ENCODE peak calls at places on chromosome 3, in eight cellular contexts. One of them, this sample, is unnamed.

GRCh38 chr3:114213669-114214541 is 23.5 kb downstream of the ZNF80 start:
- DNase-seq in brain microvascular endothelial cell: peak
- DNase-seq in A549: peak
- DNase-seq in CD8-positive, alpha-beta memory T cell: peak
- DNase-seq in sigmoid colon: no peak
- DNase-seq in lower lobe of right lung: peak
- DNase-seq in CD8-positive, alpha-beta T cell: peak
- DNase-seq in colonic mucosa: no peak
- DNase-seq in this sample: no peak

GRCh38 chr3:76010252-76010651 is 224.9 kb upstream of the ZNF717 start:
- DNase-seq in brain microvascular endothelial cell: no peak
- DNase-seq in A549: no peak
- DNase-seq in CD8-positive, alpha-beta memory T cell: no peak
- DNase-seq in sigmoid colon: no peak
- DNase-seq in lower lobe of right lung: no peak
- DNase-seq in CD8-positive, alpha-beta T cell: no peak
- DNase-seq in colonic mucosa: no peak
- DNase-seq in this sample: no peak

GRCh38 chr3:100018806-100019205 is 95.5 kb downstream of the FILIP1L start:
- DNase-seq in brain microvascular endothelial cell: no peak
- DNase-seq in A549: no peak
- DNase-seq in CD8-positive, alpha-beta memory T cell: no peak
- DNase-seq in sigmoid colon: no peak
- DNase-seq in lower lobe of right lung: no peak
- DNase-seq in CD8-positive, alpha-beta T cell: no peak
- DNase-seq in colonic mucosa: no peak
- DNase-seq in this sample: no peak

GRCh38 chr3:183308746-183309145 is 55.7 kb downstream of the B3GNT5 start:
- DNase-seq in brain microvascular endothelial cell: no peak
- DNase-seq in A549: no peak
- DNase-seq in CD8-positive, alpha-beta memory T cell: no peak
- DNase-seq in sigmoid colon: no peak
- DNase-seq in lower lobe of right lung: no peak
- DNase-seq in CD8-positive, alpha-beta T cell: no peak
- DNase-seq in colonic mucosa: no peak
- DNase-seq in this sample: no peak

GRCh38 chr3:159146856-159147255 is 345.0 kb downstream of the MFSD1 start:
- DNase-seq in brain microvascular endothelial cell: no peak
- DNase-seq in A549: no peak
- DNase-seq in CD8-positive, alpha-beta memory T cell: no peak
- DNase-seq in sigmoid colon: no peak
- DNase-seq in lower lobe of right lung: no peak
- DNase-seq in CD8-positive, alpha-beta T cell: no peak
- DNase-seq in colonic mucosa: no peak
- DNase-seq in this sample: no peak

GRCh38 chr3:46124216-46125143 is 83.6 kb downstream of the CCR1 start:
- DNase-seq in brain microvascular endothelial cell: no peak
- DNase-seq in A549: no peak
- DNase-seq in CD8-positive, alpha-beta memory T cell: no peak
- DNase-seq in sigmoid colon: peak
- DNase-seq in lower lobe of right lung: no peak
- DNase-seq in CD8-positive, alpha-beta T cell: no peak
- DNase-seq in colonic mucosa: no peak
- DNase-seq in this sample: no peak

GRCh38 chr3:183185696-183186095 is 23.2 kb upstream of the LAMP3 start:
- DNase-seq in brain microvascular endothelial cell: peak
- DNase-seq in A549: no peak
- DNase-seq in CD8-positive, alpha-beta memory T cell: no peak
- DNase-seq in sigmoid colon: no peak
- DNase-seq in lower lobe of right lung: no peak
- DNase-seq in CD8-positive, alpha-beta T cell: no peak
- DNase-seq in colonic mucosa: no peak
- DNase-seq in this sample: no peak

GRCh38 chr3:182382112-182382857 is 411.0 kb upstream of the ATP11B start:
- DNase-seq in brain microvascular endothelial cell: no peak
- DNase-seq in A549: no peak
- DNase-seq in CD8-positive, alpha-beta memory T cell: no peak
- DNase-seq in sigmoid colon: no peak
- DNase-seq in lower lobe of right lung: no peak
- DNase-seq in CD8-positive, alpha-beta T cell: no peak
- DNase-seq in colonic mucosa: no peak
- DNase-seq in this sample: no peak

GRCh38 chr3:50267280-50267913 is 1.6 kb upstream of the SEMA3B start:
- DNase-seq in brain microvascular endothelial cell: no peak
- DNase-seq in A549: no peak
- DNase-seq in CD8-positive, alpha-beta memory T cell: no peak
- DNase-seq in sigmoid colon: peak
- DNase-seq in lower lobe of right lung: peak
- DNase-seq in CD8-positive, alpha-beta T cell: no peak
- DNase-seq in colonic mucosa: peak
- DNase-seq in this sample: peak

GRCh38 chr3:115428825-115429224 is 194.5 kb upstream of the GAP43 start:
- DNase-seq in brain microvascular endothelial cell: peak
- DNase-seq in A549: peak
- DNase-seq in CD8-positive, alpha-beta memory T cell: no peak
- DNase-seq in sigmoid colon: no peak
- DNase-seq in lower lobe of right lung: no peak
- DNase-seq in CD8-positive, alpha-beta T cell: no peak
- DNase-seq in colonic mucosa: no peak
- DNase-seq in this sample: no peak

GRCh38 chr3:181565416-181565815 is 146.3 kb upstream of the SOX2 start:
- DNase-seq in brain microvascular endothelial cell: no peak
- DNase-seq in A549: no peak
- DNase-seq in CD8-positive, alpha-beta memory T cell: no peak
- DNase-seq in sigmoid colon: no peak
- DNase-seq in lower lobe of right lung: no peak
- DNase-seq in CD8-positive, alpha-beta T cell: no peak
- DNase-seq in colonic mucosa: no peak
- DNase-seq in this sample: no peak

GRCh38 chr3:64445318-64446300 is 220.3 kb upstream of the PRICKLE2 start:
- DNase-seq in brain microvascular endothelial cell: peak
- DNase-seq in A549: peak
- DNase-seq in CD8-positive, alpha-beta memory T cell: no peak
- DNase-seq in sigmoid colon: no peak
- DNase-seq in lower lobe of right lung: peak
- DNase-seq in CD8-positive, alpha-beta T cell: no peak
- DNase-seq in colonic mucosa: peak
- DNase-seq in this sample: no peak

GRCh38 chr3:39819517-39820298 is 10.3 kb downstream of the MYRIP start:
- DNase-seq in brain microvascular endothelial cell: no peak
- DNase-seq in A549: no peak
- DNase-seq in CD8-positive, alpha-beta memory T cell: no peak
- DNase-seq in sigmoid colon: no peak
- DNase-seq in lower lobe of right lung: no peak
- DNase-seq in CD8-positive, alpha-beta T cell: no peak
- DNase-seq in colonic mucosa: no peak
- DNase-seq in this sample: no peak

GRCh38 chr3:125236331-125236903 is 23.9 kb upstream of the SLC12A8 start:
- DNase-seq in brain microvascular endothelial cell: no peak
- DNase-seq in A549: no peak
- DNase-seq in CD8-positive, alpha-beta memory T cell: no peak
- DNase-seq in sigmoid colon: no peak
- DNase-seq in lower lobe of right lung: peak
- DNase-seq in CD8-positive, alpha-beta T cell: no peak
- DNase-seq in colonic mucosa: no peak
- DNase-seq in this sample: no peak

GRCh38 chr3:137760341-137761098 is 3.6 kb upstream of the SOX14 start:
- DNase-seq in brain microvascular endothelial cell: no peak
- DNase-seq in A549: no peak
- DNase-seq in CD8-positive, alpha-beta memory T cell: no peak
- DNase-seq in sigmoid colon: no peak
- DNase-seq in lower lobe of right lung: no peak
- DNase-seq in CD8-positive, alpha-beta T cell: no peak
- DNase-seq in colonic mucosa: no peak
- DNase-seq in this sample: no peak

GRCh38 chr3:160879859-160880258 is 123.8 kb downstream of the PPM1L start:
- DNase-seq in brain microvascular endothelial cell: no peak
- DNase-seq in A549: no peak
- DNase-seq in CD8-positive, alpha-beta memory T cell: no peak
- DNase-seq in sigmoid colon: no peak
- DNase-seq in lower lobe of right lung: no peak
- DNase-seq in CD8-positive, alpha-beta T cell: no peak
- DNase-seq in colonic mucosa: no peak
- DNase-seq in this sample: no peak

GRCh38 chr3:42505849-42506410 is 3.5 kb downstream of the VIPR1 start:
- DNase-seq in brain microvascular endothelial cell: no peak
- DNase-seq in A549: no peak
- DNase-seq in CD8-positive, alpha-beta memory T cell: no peak
- DNase-seq in sigmoid colon: peak
- DNase-seq in lower lobe of right lung: peak
- DNase-seq in CD8-positive, alpha-beta T cell: no peak
- DNase-seq in colonic mucosa: peak
- DNase-seq in this sample: no peak

GRCh38 chr3:179528786-179529185 is 33.9 kb upstream of the ACTL6A start:
- DNase-seq in brain microvascular endothelial cell: no peak
- DNase-seq in A549: no peak
- DNase-seq in CD8-positive, alpha-beta memory T cell: no peak
- DNase-seq in sigmoid colon: no peak
- DNase-seq in lower lobe of right lung: no peak
- DNase-seq in CD8-positive, alpha-beta T cell: no peak
- DNase-seq in colonic mucosa: no peak
- DNase-seq in this sample: no peak

GRCh38 chr3:196108075-196108743 is 26.3 kb upstream of the TFRC start:
- DNase-seq in brain microvascular endothelial cell: no peak
- DNase-seq in A549: no peak
- DNase-seq in CD8-positive, alpha-beta memory T cell: no peak
- DNase-seq in sigmoid colon: no peak
- DNase-seq in lower lobe of right lung: no peak
- DNase-seq in CD8-positive, alpha-beta T cell: no peak
- DNase-seq in colonic mucosa: no peak
- DNase-seq in this sample: no peak

GRCh38 chr3:194556086-194557056 is 69.6 kb upstream of the ATP13A3 start:
- DNase-seq in brain microvascular endothelial cell: no peak
- DNase-seq in A549: peak
- DNase-seq in CD8-positive, alpha-beta memory T cell: no peak
- DNase-seq in sigmoid colon: no peak
- DNase-seq in lower lobe of right lung: no peak
- DNase-seq in CD8-positive, alpha-beta T cell: no peak
- DNase-seq in colonic mucosa: no peak
- DNase-seq in this sample: no peak
- H3K27ac ChIP-seq in brain microvascular endothelial cell: no peak
- H3K27ac ChIP-seq in A549: peak
- H3K27ac ChIP-seq in CD8-positive, alpha-beta memory T cell: no peak
- H3K27ac ChIP-seq in sigmoid colon: no peak
- H3K27ac ChIP-seq in lower lobe of right lung: no peak
- H3K27ac ChIP-seq in CD8-positive, alpha-beta T cell: no peak
- H3K27ac ChIP-seq in colonic mucosa: no peak
- H3K27ac ChIP-seq in this sample: no peak

GRCh38 chr3:176570992-176571391 is 626.3 kb downstream of the TBL1XR1 start:
- DNase-seq in brain microvascular endothelial cell: no peak
- DNase-seq in A549: no peak
- DNase-seq in CD8-positive, alpha-beta memory T cell: no peak
- DNase-seq in sigmoid colon: no peak
- DNase-seq in lower lobe of right lung: no peak
- DNase-seq in CD8-positive, alpha-beta T cell: no peak
- DNase-seq in colonic mucosa: no peak
- DNase-seq in this sample: no peak
- H3K27ac ChIP-seq in brain microvascular endothelial cell: no peak
- H3K27ac ChIP-seq in A549: no peak
- H3K27ac ChIP-seq in CD8-positive, alpha-beta memory T cell: no peak
- H3K27ac ChIP-seq in sigmoid colon: no peak
- H3K27ac ChIP-seq in lower lobe of right lung: no peak
- H3K27ac ChIP-seq in CD8-positive, alpha-beta T cell: no peak
- H3K27ac ChIP-seq in colonic mucosa: no peak
- H3K27ac ChIP-seq in this sample: no peak

DNA sequence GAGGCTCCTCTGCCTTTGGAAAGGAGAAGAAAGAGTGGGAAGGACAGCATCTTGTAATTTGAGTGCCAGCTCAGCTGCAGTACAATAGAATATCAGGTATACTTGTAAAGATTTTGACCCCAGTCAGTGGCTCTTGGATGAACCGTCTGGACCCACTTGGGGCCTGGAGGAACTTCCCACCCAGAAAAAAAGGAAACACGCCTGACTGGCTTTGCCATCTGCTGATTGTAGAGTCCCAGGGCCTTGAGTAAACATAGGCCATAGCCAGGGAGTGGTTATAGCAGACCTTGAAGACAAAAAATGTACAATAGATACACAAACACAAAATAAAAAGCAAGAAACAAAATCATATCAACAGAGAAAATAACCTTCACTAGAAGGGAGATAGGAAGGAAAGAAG is 112.1 kb downstream of the GOLIM4 start:
- DNase-seq in brain microvascular endothelial cell: no peak
- DNase-seq in A549: no peak
- DNase-seq in CD8-positive, alpha-beta memory T cell: no peak
- DNase-seq in sigmoid colon: no peak
- DNase-seq in lower lobe of right lung: no peak
- DNase-seq in CD8-positive, alpha-beta T cell: no peak
- DNase-seq in colonic mucosa: no peak
- DNase-seq in this sample: no peak
- H3K27ac ChIP-seq in brain microvascular endothelial cell: no peak
- H3K27ac ChIP-seq in A549: no peak
- H3K27ac ChIP-seq in CD8-positive, alpha-beta memory T cell: no peak
- H3K27ac ChIP-seq in sigmoid colon: no peak
- H3K27ac ChIP-seq in lower lobe of right lung: no peak
- H3K27ac ChIP-seq in CD8-positive, alpha-beta T cell: no peak
- H3K27ac ChIP-seq in colonic mucosa: no peak
- H3K27ac ChIP-seq in this sample: no peak

GRCh38 chr3:23806322-23807160 is 786 bp downstream of the UBE2E1 start:
- DNase-seq in brain microvascular endothelial cell: no peak
- DNase-seq in A549: no peak
- DNase-seq in CD8-positive, alpha-beta memory T cell: peak
- DNase-seq in sigmoid colon: peak
- DNase-seq in lower lobe of right lung: peak
- DNase-seq in CD8-positive, alpha-beta T cell: peak
- DNase-seq in colonic mucosa: peak
- DNase-seq in this sample: no peak

GRCh38 chr3:23805228-23805880 is 401 bp upstream of the UBE2E1 start:
- DNase-seq in brain microvascular endothelial cell: no peak
- DNase-seq in A549: no peak
- DNase-seq in CD8-positive, alpha-beta memory T cell: no peak
- DNase-seq in sigmoid colon: peak
- DNase-seq in lower lobe of right lung: no peak
- DNase-seq in CD8-positive, alpha-beta T cell: no peak
- DNase-seq in colonic mucosa: no peak
- DNase-seq in this sample: no peak

GRCh38 chr3:23804441-23805227 is 1.1 kb upstream of the UBE2E1 start:
- DNase-seq in brain microvascular endothelial cell: no peak
- DNase-seq in A549: no peak
- DNase-seq in CD8-positive, alpha-beta memory T cell: no peak
- DNase-seq in sigmoid colon: no peak
- DNase-seq in lower lobe of right lung: no peak
- DNase-seq in CD8-positive, alpha-beta T cell: no peak
- DNase-seq in colonic mucosa: peak
- DNase-seq in this sample: no peak

GRCh38 chr3:23807161-23808015 is 1.6 kb downstream of the UBE2E1 start:
- DNase-seq in brain microvascular endothelial cell: no peak
- DNase-seq in A549: no peak
- DNase-seq in CD8-positive, alpha-beta memory T cell: no peak
- DNase-seq in sigmoid colon: no peak
- DNase-seq in lower lobe of right lung: no peak
- DNase-seq in CD8-positive, alpha-beta T cell: no peak
- DNase-seq in colonic mucosa: peak
- DNase-seq in this sample: no peak

DNA sequence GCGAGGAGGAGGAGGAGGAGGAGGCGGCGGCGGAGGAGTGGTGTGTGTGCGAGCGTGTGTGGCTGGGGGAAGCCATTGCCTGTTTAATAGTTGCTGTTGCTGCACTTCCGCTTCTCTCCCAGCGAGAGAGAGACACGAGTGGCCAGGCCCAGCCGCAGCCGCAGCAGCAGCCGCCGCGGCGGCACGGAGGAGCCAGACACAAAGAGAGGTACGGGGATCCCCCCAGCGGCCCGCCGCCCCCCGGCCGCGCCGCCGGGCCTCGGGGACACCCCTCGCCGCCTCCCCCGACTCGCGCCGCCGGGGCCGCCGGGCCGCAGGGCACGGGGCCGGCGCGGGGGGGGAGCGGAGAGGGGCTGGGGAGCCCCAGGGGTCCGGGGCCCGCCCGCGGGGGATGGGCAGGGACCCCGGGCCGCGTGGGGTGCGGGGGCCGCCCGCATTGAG is at the start of gene UBE2E1:
- DNase-seq in brain microvascular endothelial cell: peak
- DNase-seq in A549: peak
- DNase-seq in CD8-positive, alpha-beta memory T cell: peak
- DNase-seq in sigmoid colon: peak
- DNase-seq in lower lobe of right lung: peak
- DNase-seq in CD8-positive, alpha-beta T cell: peak
- DNase-seq in colonic mucosa: peak
- DNase-seq in this sample: peak
- H3K27ac ChIP-seq in brain microvascular endothelial cell: peak
- H3K27ac ChIP-seq in A549: peak
- H3K27ac ChIP-seq in CD8-positive, alpha-beta memory T cell: peak
- H3K27ac ChIP-seq in sigmoid colon: peak
- H3K27ac ChIP-seq in lower lobe of right lung: peak
- H3K27ac ChIP-seq in CD8-positive, alpha-beta T cell: peak
- H3K27ac ChIP-seq in colonic mucosa: peak
- H3K27ac ChIP-seq in this sample: peak